ENCODE peak calls at places on chromosomes 13 and 19, in four cellular contexts. S is amniotic stem cell; F is stomach; L is stimulated activated CD4-positive, alpha-beta T cell treated with anti-CD3 and anti-CD28 coated beads, Interleukin-2, amount 100 ng/mL, for 48 hours. Z is an unnamed sample.

GRCh38 chr13:71871180-71871754 is 4.3 kb upstream of the DACH1 start:
- DNase-seq in S (no peak), F (no peak), L (no peak), Z (no peak)

GRCh38 chr19:311813-312261 is 20.6 kb upstream of the PLPP2 start:
- DNase-seq in S (no peak), F (peak), L (no peak), Z (peak)

GRCh38 chr13:83355042-83355441 is 527.2 kb downstream of the SLITRK1 start:
- DNase-seq in S (no peak), F (no peak), L (no peak), Z (no peak)

GRCh38 chr19:49847731-49848696 is 2.9 kb upstream of the PTOV1 start:
- DNase-seq in S (peak), F (no peak), L (no peak), Z (no peak)

GRCh38 chr13:99040536-99041141 is 62.8 kb upstream of the DOCK9 start:
- DNase-seq in S (no peak), F (no peak), L (no peak), Z (no peak)

GRCh38 chr13:48579167-48579918 is 46.5 kb upstream of the RCBTB2 start:
- DNase-seq in S (no peak), F (peak), L (no peak), Z (no peak)

GRCh38 chr19:17358395-17358794 is 18.7 kb downstream of the PLVAP start:
- DNase-seq in S (no peak), F (no peak), L (no peak), Z (no peak)

GRCh38 chr13:42094641-42095040 is 46.2 kb downstream of the DGKH start:
- DNase-seq in S (no peak), F (no peak), L (no peak), Z (no peak)

GRCh38 chr19:29269641-29270040 is 56.7 kb upstream of the UQCRFS1 start:
- DNase-seq in S (no peak), F (no peak), L (no peak), Z (no peak)

GRCh38 chr19:36209372-36209771 is 5.1 kb downstream of the ZNF565 start:
- DNase-seq in S (no peak), F (no peak), L (no peak), Z (no peak)

GRCh38 chr19:5850189-5850588 is 1.1 kb downstream of the FUT3 start:
- DNase-seq in S (no peak), F (no peak), L (no peak), Z (no peak)

GRCh38 chr13:75049936-75050335 is 432.0 kb downstream of the TBC1D4 start:
- DNase-seq in S (no peak), F (no peak), L (no peak), Z (no peak)

GRCh38 chr13:34207334-34207733 is 389.4 kb downstream of the RFC3 start:
- DNase-seq in S (peak), F (no peak), L (no peak), Z (no peak)

GRCh38 chr13:36907266-36907665 is 12.8 kb downstream of the SMAD9 start:
- DNase-seq in S (no peak), F (no peak), L (no peak), Z (no peak)

GRCh38 chr19:48395499-48395898 is 2.0 kb downstream of the GRIN2D start:
- DNase-seq in S (no peak), F (no peak), L (no peak), Z (no peak)

GRCh38 chr13:99231726-99232125 is 26.5 kb downstream of the GPR18 start:
- DNase-seq in S (no peak), F (no peak), L (no peak), Z (no peak)

GRCh38 chr13:94480672-94481145 is 1.2 kb upstream of the DCT start:
- DNase-seq in S (no peak), F (no peak), L (no peak), Z (no peak)

Z was measured in NCI-H460.